ENCODE peak calls at places on chromosomes 6 and 20, in eight cellular contexts. One of them, this sample, is unnamed. For H3K27me3, the result is how much of the 10 kb centered on the place peaks cover.

GRCh38 chr6:23415819-23416427 is 710.1 kb upstream of the NRSN1 start:
- DNase-seq in NT2/D1: no peak
- DNase-seq in transverse colon: no peak
- DNase-seq in A673: no peak
- DNase-seq in BJ: no peak
- DNase-seq in bronchial epithelial cell: no peak
- DNase-seq in PC-9: no peak
- DNase-seq in left ventricle myocardium inferior: no peak
- DNase-seq in this sample: no peak

GRCh38 chr6:52374247-52374646 is 12.3 kb downstream of the PAQR8 start:
- DNase-seq in A673: no peak
- DNase-seq in left ventricle myocardium inferior: no peak
- DNase-seq in BJ: no peak
- DNase-seq in PC-9: no peak
- DNase-seq in transverse colon: no peak
- DNase-seq in NT2/D1: no peak
- DNase-seq in bronchial epithelial cell: no peak
- DNase-seq in this sample: no peak

GRCh38 chr20:45639687-45640086 is 8.6 kb upstream of the WFDC9 start:
- DNase-seq in bronchial epithelial cell: no peak
- DNase-seq in PC-9: no peak
- DNase-seq in left ventricle myocardium inferior: no peak
- DNase-seq in transverse colon: no peak
- DNase-seq in NT2/D1: no peak
- DNase-seq in A673: no peak
- DNase-seq in BJ: no peak
- DNase-seq in this sample: no peak

GRCh38 chr6:1286972-1287600 is 24.8 kb upstream of the FOXQ1 start:
- DNase-seq in transverse colon: peak
- DNase-seq in A673: no peak
- DNase-seq in bronchial epithelial cell: peak
- DNase-seq in PC-9: peak
- DNase-seq in left ventricle myocardium inferior: no peak
- DNase-seq in NT2/D1: no peak
- DNase-seq in BJ: peak
- DNase-seq in this sample: peak

GRCh38 chr20:8829232-8829631 is 239.7 kb upstream of the PLCB4 start:
- DNase-seq in A673: no peak
- DNase-seq in bronchial epithelial cell: no peak
- DNase-seq in BJ: no peak
- DNase-seq in NT2/D1: no peak
- DNase-seq in transverse colon: no peak
- DNase-seq in PC-9: no peak
- DNase-seq in left ventricle myocardium inferior: no peak
- DNase-seq in this sample: no peak

GRCh38 chr6:7041511-7042026 is 66.2 kb upstream of the RREB1 start:
- DNase-seq in BJ: no peak
- DNase-seq in NT2/D1: no peak
- DNase-seq in PC-9: no peak
- DNase-seq in bronchial epithelial cell: no peak
- DNase-seq in A673: no peak
- DNase-seq in transverse colon: no peak
- DNase-seq in left ventricle myocardium inferior: no peak
- DNase-seq in this sample: no peak

GRCh38 chr20:3203315-3204123 is 963 bp downstream of the DDRGK1 start:
- DNase-seq in PC-9: no peak
- DNase-seq in bronchial epithelial cell: no peak
- DNase-seq in left ventricle myocardium inferior: no peak
- DNase-seq in NT2/D1: no peak
- DNase-seq in BJ: no peak
- DNase-seq in transverse colon: peak
- DNase-seq in A673: peak
- DNase-seq in this sample: no peak

GRCh38 chr20:45419188-45420091 is 3.5 kb downstream of the PIGT start:
- DNase-seq in NT2/D1: no peak
- DNase-seq in A673: no peak
- DNase-seq in bronchial epithelial cell: peak
- DNase-seq in left ventricle myocardium inferior: peak
- DNase-seq in BJ: peak
- DNase-seq in transverse colon: peak
- DNase-seq in PC-9: peak
- DNase-seq in this sample: peak

GRCh38 chr6:52574709-52575489 is 2.0 kb downstream of the TRAM2 start:
- DNase-seq in A673: no peak
- DNase-seq in NT2/D1: no peak
- DNase-seq in bronchial epithelial cell: no peak
- DNase-seq in PC-9: no peak
- DNase-seq in left ventricle myocardium inferior: no peak
- DNase-seq in transverse colon: peak
- DNase-seq in BJ: no peak
- DNase-seq in this sample: peak

GRCh38 chr6:63730311-63730710 is 94.7 kb downstream of the PHF3 start:
- DNase-seq in BJ: no peak
- DNase-seq in PC-9: no peak
- DNase-seq in bronchial epithelial cell: no peak
- DNase-seq in A673: no peak
- DNase-seq in left ventricle myocardium inferior: no peak
- DNase-seq in NT2/D1: no peak
- DNase-seq in transverse colon: no peak
- DNase-seq in this sample: no peak

GRCh38 chr6:133062077-133062476 is 179.1 kb upstream of the EYA4 start:
- DNase-seq in NT2/D1: no peak
- DNase-seq in PC-9: no peak
- DNase-seq in left ventricle myocardium inferior: no peak
- DNase-seq in BJ: no peak
- DNase-seq in transverse colon: no peak
- DNase-seq in A673: no peak
- DNase-seq in bronchial epithelial cell: no peak
- DNase-seq in this sample: no peak

GRCh38 chr6:20364327-20364726 is 37.4 kb upstream of the E2F3 start:
- DNase-seq in left ventricle myocardium inferior: no peak
- DNase-seq in bronchial epithelial cell: peak
- DNase-seq in PC-9: no peak
- DNase-seq in transverse colon: no peak
- DNase-seq in BJ: no peak
- DNase-seq in A673: no peak
- DNase-seq in NT2/D1: no peak
- DNase-seq in this sample: no peak

GRCh38 chr6:108171918-108172516 is 6.2 kb downstream of the NR2E1 start:
- DNase-seq in A673: no peak
- DNase-seq in PC-9: no peak
- DNase-seq in left ventricle myocardium inferior: no peak
- DNase-seq in NT2/D1: no peak
- DNase-seq in bronchial epithelial cell: no peak
- DNase-seq in BJ: no peak
- DNase-seq in transverse colon: no peak
- DNase-seq in this sample: no peak

GRCh38 chr20:64065973-64066341 is 3.0 kb downstream of the TCEA2 start:
- DNase-seq in NT2/D1: no peak
- DNase-seq in BJ: peak
- DNase-seq in bronchial epithelial cell: peak
- DNase-seq in left ventricle myocardium inferior: no peak
- DNase-seq in A673: no peak
- DNase-seq in PC-9: peak
- DNase-seq in transverse colon: peak
- DNase-seq in this sample: peak

GRCh38 chr6:32154514-32155161 is 697 bp downstream of the PPT2 start:
- DNase-seq in left ventricle myocardium inferior: peak
- DNase-seq in NT2/D1: no peak
- DNase-seq in bronchial epithelial cell: peak
- DNase-seq in BJ: no peak
- DNase-seq in PC-9: peak
- DNase-seq in A673: peak
- DNase-seq in transverse colon: peak
- DNase-seq in this sample: peak

GRCh38 chr6:42981866-42982265 is 2.5 kb upstream of the PPP2R5D start:
- DNase-seq in PC-9: no peak
- DNase-seq in NT2/D1: no peak
- DNase-seq in A673: no peak
- DNase-seq in left ventricle myocardium inferior: no peak
- DNase-seq in transverse colon: no peak
- DNase-seq in bronchial epithelial cell: no peak
- DNase-seq in BJ: no peak
- DNase-seq in this sample: no peak

GRCh38 chr6:105824732-105825131 is 261.4 kb upstream of the PRDM1 start:
- DNase-seq in transverse colon: no peak
- DNase-seq in PC-9: no peak
- DNase-seq in A673: no peak
- DNase-seq in left ventricle myocardium inferior: no peak
- DNase-seq in BJ: no peak
- DNase-seq in NT2/D1: no peak
- DNase-seq in bronchial epithelial cell: no peak
- DNase-seq in this sample: no peak

GRCh38 chr6:84773133-84773430 is 8.7 kb upstream of the TBX18 start:
- DNase-seq in BJ: no peak
- DNase-seq in transverse colon: no peak
- DNase-seq in NT2/D1: no peak
- DNase-seq in left ventricle myocardium inferior: no peak
- DNase-seq in A673: peak
- DNase-seq in PC-9: no peak
- DNase-seq in bronchial epithelial cell: no peak
- DNase-seq in this sample: no peak
- H3K4me3 ChIP-seq in BJ: peak
- H3K4me3 ChIP-seq in transverse colon: no peak
- H3K4me3 ChIP-seq in NT2/D1: peak
- H3K4me3 ChIP-seq in left ventricle myocardium inferior: peak
- H3K4me3 ChIP-seq in A673: peak
- H3K4me3 ChIP-seq in PC-9: no peak
- H3K4me3 ChIP-seq in bronchial epithelial cell: no peak
- H3K4me3 ChIP-seq in this sample: no peak

DNA sequence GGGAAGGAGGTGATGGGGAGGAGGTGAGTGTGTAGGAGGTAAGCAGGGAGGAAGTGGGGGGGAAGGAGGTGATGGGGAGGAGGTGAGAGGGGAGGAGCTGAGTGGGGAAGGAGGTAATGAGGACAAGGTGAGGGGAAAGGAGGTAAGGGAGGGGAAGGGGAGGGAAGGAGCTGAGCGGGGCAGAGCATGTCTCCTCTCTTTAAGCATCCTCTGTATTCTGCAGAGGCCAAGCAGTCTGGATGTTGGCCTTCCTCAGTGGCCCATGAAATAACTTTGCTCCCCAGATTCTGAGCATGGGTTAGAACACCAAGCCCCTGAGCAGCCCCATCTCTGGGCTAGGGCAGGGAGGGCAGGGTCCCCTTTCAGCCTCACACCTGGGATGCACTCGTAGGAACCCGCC is 84.6 kb downstream of the EDN3 start:
- DNase-seq in transverse colon: no peak
- DNase-seq in bronchial epithelial cell: no peak
- DNase-seq in BJ: no peak
- DNase-seq in A673: no peak
- DNase-seq in left ventricle myocardium inferior: no peak
- DNase-seq in PC-9: no peak
- DNase-seq in NT2/D1: no peak
- DNase-seq in this sample: no peak
- H3K27me3 ChIP-seq in transverse colon: under half
- H3K27me3 ChIP-seq in bronchial epithelial cell: under half
- H3K27me3 ChIP-seq in BJ: under half
- H3K27me3 ChIP-seq in A673: under half
- H3K27me3 ChIP-seq in left ventricle myocardium inferior: half or more
- H3K27me3 ChIP-seq in PC-9: half or more
- H3K27me3 ChIP-seq in NT2/D1: under half
- H3K27me3 ChIP-seq in this sample: under half

DNA sequence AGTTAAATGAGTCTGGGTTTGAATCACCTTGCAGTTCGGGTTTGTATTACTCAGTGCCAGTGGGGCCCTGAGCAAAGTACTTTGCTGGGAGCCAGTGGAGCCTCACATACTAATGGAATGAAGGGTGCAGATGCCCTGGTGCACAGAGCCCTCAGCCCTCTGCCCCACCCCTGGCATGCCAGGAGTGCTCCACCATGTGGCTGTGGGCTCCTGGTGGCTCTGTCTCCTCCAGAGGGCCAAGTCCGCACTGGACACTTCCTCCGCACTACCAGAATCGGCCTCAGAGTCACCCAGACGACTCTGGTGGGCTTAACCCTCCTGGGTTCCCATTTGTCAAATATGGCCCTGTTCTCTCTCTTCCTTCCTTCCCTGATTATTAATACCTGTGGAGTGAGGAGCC is 94.0 kb downstream of the STK35 start:
- DNase-seq in A673: no peak
- DNase-seq in transverse colon: no peak
- DNase-seq in bronchial epithelial cell: no peak
- DNase-seq in PC-9: no peak
- DNase-seq in NT2/D1: no peak
- DNase-seq in left ventricle myocardium inferior: no peak
- DNase-seq in BJ: no peak
- DNase-seq in this sample: no peak
- H3K4me3 ChIP-seq in A673: no peak
- H3K4me3 ChIP-seq in transverse colon: no peak
- H3K4me3 ChIP-seq in bronchial epithelial cell: no peak
- H3K4me3 ChIP-seq in PC-9: no peak
- H3K4me3 ChIP-seq in NT2/D1: no peak
- H3K4me3 ChIP-seq in left ventricle myocardium inferior: no peak
- H3K4me3 ChIP-seq in BJ: no peak
- H3K4me3 ChIP-seq in this sample: no peak

DNA sequence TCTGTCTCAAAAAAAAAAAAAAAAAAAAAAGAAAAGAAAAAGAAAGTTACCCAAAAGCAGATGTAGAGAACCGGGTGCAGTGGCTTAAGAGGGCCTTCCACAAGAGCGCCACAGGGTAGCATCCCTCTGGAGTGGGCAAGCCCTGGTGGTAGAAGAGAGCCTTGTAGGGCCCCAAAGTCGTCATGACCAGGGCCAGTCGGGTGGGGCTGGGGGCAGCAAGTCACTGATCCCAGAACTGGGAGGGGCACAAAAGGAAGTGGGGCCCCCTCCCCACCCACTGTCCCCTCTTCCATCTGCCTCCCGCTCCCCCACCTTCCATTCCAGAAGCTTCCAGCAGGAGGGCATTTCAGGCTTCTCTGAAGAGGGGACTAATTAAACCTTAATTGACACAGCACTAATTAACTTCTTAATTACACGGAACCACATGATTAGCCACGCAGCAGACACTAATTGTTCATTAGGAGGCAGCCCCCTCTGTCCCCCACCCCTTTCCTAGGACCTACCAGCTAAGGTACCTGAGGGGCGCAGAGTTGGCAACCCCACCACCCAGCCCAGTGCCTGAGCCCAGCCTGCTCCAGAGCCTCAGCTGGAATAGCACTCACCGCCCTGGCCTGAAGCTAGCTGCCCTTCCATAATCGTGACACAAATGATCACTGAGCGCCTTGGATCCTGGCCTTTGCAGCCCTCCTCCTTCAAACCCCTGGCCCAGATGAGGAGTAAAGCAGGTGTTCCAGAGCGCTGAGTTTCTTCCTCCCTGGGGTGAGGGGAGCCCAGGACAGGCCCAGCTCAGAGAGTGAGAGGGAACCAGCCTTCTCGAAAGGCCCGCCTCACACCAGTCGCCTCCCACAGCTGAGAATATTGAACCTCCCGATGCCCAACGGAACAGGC is 34.8 kb downstream of the MDFI start:
- DNase-seq in transverse colon: no peak
- DNase-seq in NT2/D1: no peak
- DNase-seq in A673: no peak
- DNase-seq in bronchial epithelial cell: no peak
- DNase-seq in left ventricle myocardium inferior: no peak
- DNase-seq in BJ: no peak
- DNase-seq in PC-9: no peak
- DNase-seq in this sample: no peak
- H3K27me3 ChIP-seq in transverse colon: under half
- H3K27me3 ChIP-seq in NT2/D1: under half
- H3K27me3 ChIP-seq in A673: under half
- H3K27me3 ChIP-seq in bronchial epithelial cell: under half
- H3K27me3 ChIP-seq in left ventricle myocardium inferior: under half
- H3K27me3 ChIP-seq in BJ: under half
- H3K27me3 ChIP-seq in PC-9: half or more
- H3K27me3 ChIP-seq in this sample: under half